ENCODE peak calls at places on chromosomes 16 and 17, in four cellular contexts. I is upper lobe of right lung, U is left ventricle myocardium inferior, S is PC-3. C is an unnamed sample.

GRCh38 chr17:43411369-43411677 is 12.5 kb downstream of the ARL4D start:
- DNase-seq in I (no peak), U (no peak), S (no peak), C (no peak)

GRCh38 chr16:5738586-5738985 is 641.0 kb upstream of the EEF2KMT start:
- DNase-seq in I (no peak), U (no peak), S (no peak), C (no peak)

GRCh38 chr16:31819948-31820347 is 53.7 kb upstream of the ZNF267 start:
- DNase-seq in I (no peak), U (no peak), S (no peak), C (no peak)

GRCh38 chr17:82241926-82242697 is 13.3 kb downstream of the SLC16A3 start:
- DNase-seq in I (no peak), U (peak), S (peak), C (no peak)

GRCh38 chr17:81002409-81003361 is 11.0 kb downstream of the CHMP6 start:
- DNase-seq in I (peak), U (peak), S (peak), C (peak)

GRCh38 chr17:40355804-40356758 is 8.5 kb downstream of the GJD3 start:
- DNase-seq in I (no peak), U (peak), S (no peak), C (no peak)

GRCh38 chr16:81454044-81454443 is 9.4 kb downstream of the CMIP start:
- DNase-seq in I (no peak), U (no peak), S (no peak), C (no peak)

GRCh38 chr16:89426736-89427525 is 63.4 kb downstream of the ANKRD11 start:
- DNase-seq in I (no peak), U (no peak), S (no peak), C (peak)

GRCh38 chr17:83173997-83174858 is 94.8 kb downstream of the METRNL start:
- DNase-seq in I (no peak), U (no peak), S (peak), C (no peak)

GRCh38 chr17:3479988-3480387 is 4.2 kb downstream of the ASPA start:
- DNase-seq in I (no peak), U (no peak), S (no peak), C (no peak)

GRCh38 chr17:80969030-80969673 is 22.5 kb upstream of the CHMP6 start:
- DNase-seq in I (no peak), U (no peak), S (no peak), C (no peak)

GRCh38 chr16:88885693-88886253 is 19.3 kb upstream of the PABPN1L start:
- DNase-seq in I (no peak), U (no peak), S (no peak), C (no peak)

GRCh38 chr17:71260366-71260765 is 860.5 kb upstream of the SOX9 start:
- DNase-seq in I (no peak), U (no peak), S (peak), C (peak)

GRCh38 chr17:57946798-57947358 is 8.3 kb downstream of the CUEDC1 start:
- DNase-seq in I (peak), U (no peak), S (peak), C (peak)

GRCh38 chr16:728890-729744 is 2.2 kb downstream of the HAGHL start:
- DNase-seq in I (peak), U (no peak), S (no peak), C (no peak)
- H3K4me3 ChIP-seq in I (no peak), U (peak), S (peak), C (peak)

DNA sequence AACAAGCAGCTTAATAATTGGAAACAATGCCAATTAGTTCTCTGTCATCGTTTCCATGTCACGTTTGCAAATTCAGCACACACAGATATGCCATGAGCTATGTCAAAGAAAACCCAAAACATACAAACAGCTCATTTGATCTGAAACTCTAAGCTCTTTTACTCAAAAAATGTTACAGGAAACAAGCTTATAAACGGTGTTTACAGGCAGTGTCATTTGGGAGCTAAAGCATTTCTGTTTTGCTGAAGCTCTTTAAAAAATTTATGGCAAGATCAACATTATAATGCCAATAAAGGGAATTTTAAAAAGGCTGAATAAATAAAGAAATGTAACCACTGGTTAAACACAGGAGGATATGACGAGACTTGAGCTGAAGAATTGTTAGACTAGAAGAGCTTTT is 94.0 kb upstream of the HS3ST2 start:
- DNase-seq in I (no peak), U (no peak), S (peak), C (no peak)
- TF ChIP-seq CTCF in I (no peak), U (no peak), S (no peak), C (no peak)

GRCh38 chr16:3305109-3306068 is at the start of the genes TIGD7 and ZNF75A:
- DNase-seq in I (peak), U (peak), S (peak), C (peak)

GRCh38 chr16:3306078-3306477 is 781 bp downstream of the ZNF75A start:
- DNase-seq in I (no peak), U (no peak), S (no peak), C (no peak)

DNA sequence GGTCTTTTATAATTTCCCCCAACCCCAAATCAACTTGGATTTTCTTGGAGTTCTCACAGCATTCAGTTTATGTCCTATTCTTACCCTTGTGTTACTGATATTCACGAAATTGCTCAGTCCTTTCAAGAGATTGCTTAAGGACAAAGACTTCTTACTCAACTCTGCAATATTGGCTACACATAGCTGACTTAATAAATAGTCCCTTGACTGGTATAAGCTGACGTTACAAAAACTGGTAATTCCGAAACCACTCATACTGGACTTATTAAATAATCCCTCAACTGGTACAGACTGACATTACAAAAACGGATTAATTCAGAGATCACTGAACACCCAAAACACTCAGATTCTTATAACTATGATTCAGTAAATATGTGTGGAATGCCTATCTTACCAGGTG is 860 bp downstream of the TIGD7 start:
- DNase-seq in I (no peak), U (no peak), S (no peak), C (no peak)
- H3K4me3 ChIP-seq in I (peak), U (peak), S (peak), C (peak)

GRCh38 chr16:82801361-82801760 is 174.6 kb downstream of the CDH13 start:
- DNase-seq in I (no peak), U (no peak), S (no peak), C (peak)

GRCh38 chr16:82792704-82793103 is 165.9 kb downstream of the CDH13 start:
- DNase-seq in I (no peak), U (no peak), S (no peak), C (no peak)

GRCh38 chr16:82793550-82794244 is 166.9 kb downstream of the CDH13 start:
- DNase-seq in I (no peak), U (no peak), S (no peak), C (no peak)

GRCh38 chr16:82796047-82796446 is 169.3 kb downstream of the CDH13 start:
- DNase-seq in I (no peak), U (no peak), S (no peak), C (no peak)
- TF ChIP-seq CTCF in I (no peak), U (peak), S (no peak), C (no peak)

DNA sequence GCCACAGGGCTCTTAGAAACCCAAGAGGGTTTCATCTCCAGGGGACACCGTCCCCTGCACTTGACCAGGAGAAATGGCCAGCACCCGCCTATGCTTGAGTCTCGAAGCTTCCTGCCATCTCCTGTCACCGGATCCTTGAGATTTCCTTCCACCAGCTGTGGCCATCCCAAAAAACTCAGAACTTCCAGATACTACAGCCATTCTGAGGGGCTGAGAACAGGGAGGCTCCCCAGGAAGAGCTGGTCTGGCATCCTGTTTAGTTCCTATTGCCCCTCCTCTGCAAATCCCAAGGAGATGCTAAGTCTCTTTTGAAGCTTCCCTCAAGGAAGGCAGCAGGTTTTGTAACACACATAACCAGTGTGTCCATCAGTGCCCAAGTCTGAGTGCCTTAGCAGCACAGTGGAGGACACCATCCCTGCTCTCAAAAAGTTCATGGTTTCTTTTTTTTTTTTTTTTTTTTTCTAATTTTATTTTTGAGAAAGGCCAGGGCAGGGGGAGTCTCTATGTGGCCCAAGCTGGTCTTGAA is 2.0 kb downstream of the UBALD2 start:
- DNase-seq in I (no peak), U (no peak), S (no peak), C (no peak)
- H3K4me3 ChIP-seq in I (peak), U (peak), S (peak), C (peak)

DNA sequence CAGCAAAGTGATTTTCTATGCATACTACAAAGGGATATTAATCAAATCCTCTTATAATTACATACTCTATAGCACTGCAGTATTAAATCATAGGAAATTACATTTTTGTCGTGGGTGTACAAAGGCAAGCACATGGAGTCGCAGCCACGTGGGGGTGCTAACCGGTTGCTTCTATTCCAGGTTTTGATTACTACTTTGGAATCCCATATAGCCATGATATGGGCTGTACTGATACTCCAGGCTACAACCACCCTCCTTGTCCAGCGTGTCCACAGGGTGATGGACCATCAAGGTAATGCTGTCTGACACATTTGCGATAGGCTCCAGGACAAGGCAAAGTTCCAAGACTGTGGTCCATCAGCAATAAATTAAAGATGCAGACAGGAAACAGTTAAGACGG is 60.1 kb downstream of the ARSG start:
- DNase-seq in I (no peak), U (peak), S (peak), C (no peak)
- TF ChIP-seq CTCF in I (peak), U (peak), S (peak), C (no peak)

C was measured in astrocyte of the spinal cord.